ENCODE peak calls at places on chromosomes 1 and 21, in five cellular contexts. F, G, Z, T and P are unnamed samples.

GRCh38 chr1:205817364-205817763 is 4.4 kb upstream of the SLC41A1 start:
- DNase-seq in G (no peak), T (no peak), F (no peak), Z (no peak), P (no peak)

GRCh38 chr1:158246650-158247049 is 7.6 kb upstream of the CD1A start:
- DNase-seq in Z (peak; percentile 62), G (no peak), T (peak; percentile 20), F (no peak), P (peak; percentile 5)

GRCh38 chr1:23525558-23526174 is 5.4 kb downstream of the E2F2 start:
- DNase-seq in G (no peak), F (no peak), T (no peak), Z (peak; percentile 92), P (peak; percentile 83)

GRCh38 chr1:239868117-239868516 is 223.6 kb upstream of the FMN2 start:
- DNase-seq in Z (no peak), G (no peak), F (no peak), T (no peak), P (no peak)

GRCh38 chr1:51542158-51542953 is 23.3 kb upstream of the EPS15 start:
- DNase-seq in Z (no peak), G (no peak), T (no peak), F (no peak), P (no peak)

GRCh38 chr1:22661880-22662279 is 8.8 kb downstream of the C1QB start:
- DNase-seq in F (no peak), T (no peak), G (no peak), Z (no peak), P (no peak)

GRCh38 chr1:102498929-102499328 is 502.2 kb upstream of the OLFM3 start:
- DNase-seq in Z (no peak), G (no peak), T (no peak), F (no peak), P (no peak)

GRCh38 chr1:189220750-189221149 is 1256.9 kb downstream of the BRINP3 start:
- DNase-seq in G (no peak), F (peak; percentile 2), T (peak; percentile 6), Z (no peak), P (no peak)

GRCh38 chr1:7575041-7575400 is 196.1 kb upstream of the VAMP3 start:
- DNase-seq in G (no peak), F (no peak), T (no peak), Z (no peak), P (no peak)

GRCh38 chr1:18537386-18538306 is 56.9 kb downstream of the KLHDC7A start:
- DNase-seq in G (no peak), T (no peak), Z (no peak), F (no peak), P (no peak)

GRCh38 chr1:92851729-92852128 is 19.9 kb downstream of the RPL5 start:
- DNase-seq in T (no peak), G (no peak), F (no peak), Z (no peak), P (no peak)

DNA sequence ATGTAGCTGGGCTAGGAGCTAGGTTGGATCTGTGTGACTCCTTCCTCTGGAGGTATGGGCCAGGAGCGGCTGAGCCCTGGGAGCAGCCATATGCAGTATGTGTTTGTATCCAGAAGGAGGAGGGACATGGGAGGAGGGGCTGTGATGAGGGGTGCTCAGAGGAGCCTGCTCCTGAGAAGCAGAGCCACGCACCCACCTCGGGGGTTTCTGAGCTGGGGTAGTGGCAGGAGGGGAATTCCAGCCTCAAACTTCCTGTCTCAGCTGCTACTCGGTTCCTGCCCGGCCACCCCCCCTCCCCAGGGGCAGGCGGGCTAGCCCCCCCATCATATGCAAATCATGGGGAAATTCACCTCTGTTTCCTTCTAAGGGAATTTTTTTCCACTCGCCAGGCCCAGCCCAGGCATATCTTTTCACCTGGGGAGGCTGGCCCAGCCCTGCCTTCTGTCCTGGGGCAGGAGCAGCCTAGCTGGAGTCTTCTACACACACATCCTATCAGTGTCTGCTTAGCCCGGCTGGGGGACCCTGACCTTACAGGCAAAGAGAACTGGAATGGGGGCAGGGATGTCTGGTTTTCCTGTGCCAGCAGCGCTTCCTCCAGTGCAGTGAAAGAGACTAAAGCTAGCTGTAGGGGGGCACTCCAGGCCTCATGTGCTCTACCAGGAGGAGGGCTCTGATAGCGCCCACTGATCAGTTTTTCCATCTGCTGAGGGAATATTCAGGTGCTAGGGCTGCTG is 3.0 kb downstream of the ZC3H12A start:
- DNase-seq in F (no peak), T (peak; percentile 69), Z (peak; percentile 63), G (peak; percentile 73), P (peak; percentile 93)
- H3K4me3 ChIP-seq in F (peak overlapping the region; percentile 85), T (peak overlapping the region; percentile 42), Z (peak overlapping the region; percentile 78), G (no peak overlapping the region), P (peak overlapping the region; percentile 80)

GRCh38 chr1:89615676-89616598 is 17.0 kb upstream of the LRRC8C start:
- DNase-seq in F (no peak), G (no peak), T (peak; percentile 58), Z (peak; percentile 51), P (peak; percentile 45)
- TF ChIP-seq CTCF in F (no peak), G (no peak), T (peak; percentile 56), Z (peak; percentile 75), P (peak; percentile 42)

GRCh38 chr1:60034999-60035398 is 38.6 kb downstream of the C1orf87 start:
- DNase-seq in T (no peak), Z (no peak), G (no peak), F (no peak), P (no peak)
- H3K4me3 ChIP-seq in T (no peak overlapping the region), Z (no peak overlapping the region), G (no peak overlapping the region), F (no peak overlapping the region), P (no peak overlapping the region)

DNA sequence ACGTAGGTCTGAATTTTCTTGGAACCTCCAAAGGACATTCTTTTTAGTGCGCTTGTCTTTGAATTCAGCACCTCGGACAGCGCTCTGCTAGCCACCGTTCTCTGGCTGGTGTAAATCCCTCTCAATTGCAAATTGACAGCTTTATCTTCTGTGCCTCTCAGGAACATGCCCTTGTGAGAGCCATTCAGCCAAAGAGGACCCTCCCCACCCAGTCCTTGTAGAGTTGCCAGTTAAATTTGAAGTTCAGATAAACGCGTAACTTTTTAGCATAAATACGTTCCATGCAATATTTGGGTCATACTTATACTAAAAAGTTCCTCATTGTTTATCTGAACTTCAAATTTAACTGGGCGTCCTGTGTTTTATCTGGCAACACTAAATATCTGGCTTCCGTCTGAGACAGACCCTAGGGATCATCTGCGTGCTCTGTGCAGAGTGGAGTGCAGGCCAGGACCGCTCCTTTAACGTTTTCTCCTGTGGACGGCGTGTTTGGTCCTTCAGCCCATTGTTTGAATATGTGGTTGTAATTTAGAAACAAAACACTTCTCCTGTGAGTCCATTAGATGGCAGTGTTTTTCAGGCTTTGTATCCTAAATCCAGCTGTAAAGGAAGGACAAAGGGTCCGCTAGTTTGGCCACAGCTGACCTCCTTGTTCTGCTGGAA is 7.0 kb downstream of the KCNAB2 start:
- DNase-seq in G (peak; percentile 64), T (peak; percentile 92), F (peak; percentile 81), Z (peak; percentile 42), P (peak; percentile 33)
- TF ChIP-seq CTCF in G (no peak), T (peak; percentile 83), F (peak; percentile 57), Z (peak; percentile 75), P (peak; percentile 15)

GRCh38 chr1:11793819-11794218 is 11.9 kb downstream of the MTHFR start:
- DNase-seq in F (no peak), Z (no peak), G (no peak), T (no peak), P (no peak)

GRCh38 chr1:11794446-11795237 is 11.1 kb downstream of the MTHFR start:
- DNase-seq in G (no peak), F (no peak), T (no peak), Z (no peak), P (no peak)

GRCh38 chr1:11790101-11790879 is 15.5 kb downstream of the MTHFR start:
- DNase-seq in G (no peak), F (no peak), Z (no peak), T (no peak), P (no peak)

GRCh38 chr1:11790880-11791715 is 14.7 kb downstream of the MTHFR start:
- DNase-seq in T (no peak), Z (no peak), F (peak; percentile 33), G (peak; percentile 96), P (no peak)

GRCh38 chr1:11792106-11792505 is 13.7 kb downstream of the MTHFR start:
- DNase-seq in Z (no peak), F (no peak), T (no peak), G (peak; percentile 57), P (no peak)
- H3K4me3 ChIP-seq in Z (no peak overlapping the region), F (no peak overlapping the region), T (no peak overlapping the region), G (no peak overlapping the region), P (no peak overlapping the region)

DNA sequence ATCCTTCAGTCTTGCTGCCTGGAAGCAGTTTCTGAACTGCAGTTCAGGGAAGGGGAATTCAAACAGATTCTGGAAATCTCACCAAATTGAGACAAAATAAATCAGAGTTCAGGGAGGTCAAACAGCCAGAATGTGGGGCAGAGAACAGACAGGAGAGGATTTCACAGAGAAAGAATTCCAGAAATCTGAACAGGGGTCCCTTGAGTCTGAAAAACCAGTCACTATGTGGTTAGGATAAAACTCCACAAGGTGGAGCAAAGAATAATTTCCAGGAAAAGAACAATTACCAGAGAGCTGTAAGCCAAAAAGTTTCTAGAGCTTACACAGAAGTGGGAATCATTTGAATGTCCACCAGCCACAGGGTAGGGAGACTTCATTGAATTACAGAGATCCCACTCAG is 84.7 kb downstream of the URB2 start:
- DNase-seq in F (no peak), T (no peak), G (no peak), Z (no peak), P (no peak)
- TF ChIP-seq CTCF in F (peak; percentile 19), T (no peak), G (no peak), Z (no peak), P (no peak)

DNA sequence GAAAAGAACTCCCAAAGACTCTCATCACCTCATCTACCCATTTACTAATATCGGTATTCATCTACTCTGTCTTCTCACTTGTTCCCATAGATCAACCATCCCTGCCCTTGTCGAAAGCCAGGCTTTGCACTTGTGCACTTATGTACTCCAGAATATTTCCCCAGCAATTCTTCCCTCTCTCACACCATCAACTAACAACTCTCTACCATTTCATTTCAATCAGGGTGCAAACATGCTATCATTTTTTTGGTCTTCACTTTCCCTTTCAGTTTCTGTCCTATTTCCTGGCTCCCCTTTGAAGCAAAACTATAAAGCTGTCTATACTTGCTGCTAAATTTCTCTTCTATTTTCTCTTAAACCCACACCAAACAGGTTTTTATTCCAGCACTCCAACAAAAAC is 6.7 kb downstream of the C1orf105 start:
- DNase-seq in G (no peak), Z (no peak), F (no peak), T (no peak), P (no peak)
- H3K4me3 ChIP-seq in G (no peak overlapping the region), Z (no peak overlapping the region), F (no peak overlapping the region), T (no peak overlapping the region), P (no peak overlapping the region)

GRCh38 chr21:37118187-37118826 is 45.3 kb downstream of the TTC3 start:
- DNase-seq in T (no peak), Z (no peak), G (no peak), F (no peak), P (no peak)

GRCh38 chr21:37117204-37117603 is 44.1 kb downstream of the TTC3 start:
- DNase-seq in F (no peak), G (no peak), Z (no peak), T (no peak), P (no peak)

GRCh38 chr21:37119421-37120218 is 46.6 kb downstream of the TTC3 start:
- DNase-seq in Z (no peak), G (no peak), F (no peak), T (peak; percentile 72), P (no peak)
- TF ChIP-seq CTCF in Z (no peak), G (no peak), F (no peak), T (peak; percentile 39), P (no peak)